ENCODE peak calls at places on chromosomes 4 and X, in seven cellular contexts. J is fibroblast of lung; M is CD4-positive, alpha-beta T cell; K is EL; D is hypothalamus; G is stimulated activated CD4-positive, alpha-beta T cell treated with anti-CD3 and anti-CD28 coated beads, Interleukin-12 subunit alpha, Interleukin-12 subunit beta, amount 100 ng/mL, for 4 hours; P is lung microvascular endothelial cell. Z is an unnamed sample.

GRCh38 chr4:64341711-64342110 is 67.5 kb downstream of the TECRL start:
- DNase-seq in M (no peak), J (no peak), G (no peak), P (no peak), K (no peak), D (no peak), Z (peak; percentile 87)

GRCh38 chrX:41441934-41442823 is 5.0 kb upstream of the NYX start:
- DNase-seq in D (peak; percentile 41), M (peak; percentile 88), K (peak; percentile 85), P (peak; percentile 68), J (peak; percentile 54), G (peak; percentile 77), Z (peak; percentile 91)

GRCh38 chr4:6480532-6481088 is 8.2 kb upstream of the PPP2R2C start:
- DNase-seq in J (no peak), D (no peak), P (no peak), G (no peak), M (no peak), K (no peak), Z (no peak)

GRCh38 chrX:112120737-112121136 is 38.2 kb upstream of the TRPC5 start:
- DNase-seq in D (no peak), J (peak; percentile 5), G (no peak), P (no peak), M (no peak), K (no peak), Z (no peak)

GRCh38 chr4:84968936-84969335 is 2.4 kb upstream of the WDFY3 start:
- DNase-seq in G (no peak), K (no peak), M (no peak), D (no peak), P (no peak), J (no peak), Z (no peak)

GRCh38 chr4:10154241-10154640 is 37.6 kb upstream of the WDR1 start:
- DNase-seq in J (no peak), D (no peak), K (no peak), P (no peak), M (no peak), G (no peak), Z (no peak)

GRCh38 chr4:186588503-186588902 is 33.1 kb upstream of the MTNR1A start:
- DNase-seq in G (no peak), M (no peak), D (no peak), P (no peak), K (no peak), J (no peak), Z (no peak)

GRCh38 chr4:5114911-5115310 is 63.6 kb downstream of the STK32B start:
- DNase-seq in M (no peak), K (peak; percentile 74), G (no peak), D (no peak), P (no peak), J (peak; percentile 35), Z (no peak)

GRCh38 chr4:94917146-94917545 is 159.4 kb downstream of the BMPR1B start:
- DNase-seq in G (no peak), J (no peak), D (no peak), P (no peak), M (no peak), K (no peak), Z (no peak)